ENCODE peak calls at places on chromosomes 6 and 20, in eight cellular contexts. One of them, this sample, is unnamed.

GRCh38 chr6:128209771-128210170 is 308.9 kb upstream of the THEMIS start:
- DNase-seq in heart left ventricle: no peak
- DNase-seq in HCT116: no peak
- DNase-seq in body of pancreas: no peak
- DNase-seq in OCI-LY7: no peak
- DNase-seq in lower lobe of right lung: no peak
- DNase-seq in tibial artery: no peak
- DNase-seq in MM.1S: no peak
- DNase-seq in this sample: no peak

GRCh38 chr6:41675176-41675767 is 37.0 kb downstream of the MDFI start:
- DNase-seq in heart left ventricle: no peak
- DNase-seq in HCT116: no peak
- DNase-seq in body of pancreas: no peak
- DNase-seq in OCI-LY7: no peak
- DNase-seq in lower lobe of right lung: no peak
- DNase-seq in tibial artery: peak
- DNase-seq in MM.1S: no peak
- DNase-seq in this sample: no peak

GRCh38 chr6:41687501-41688175 is 47.8 kb downstream of the TFEB start:
- DNase-seq in heart left ventricle: no peak
- DNase-seq in HCT116: no peak
- DNase-seq in body of pancreas: no peak
- DNase-seq in OCI-LY7: no peak
- DNase-seq in lower lobe of right lung: peak
- DNase-seq in tibial artery: peak
- DNase-seq in MM.1S: no peak
- DNase-seq in this sample: no peak

GRCh38 chr6:70108230-70108629 is 194.7 kb downstream of the COL9A1 start:
- DNase-seq in heart left ventricle: no peak
- DNase-seq in HCT116: peak
- DNase-seq in body of pancreas: no peak
- DNase-seq in OCI-LY7: peak
- DNase-seq in lower lobe of right lung: no peak
- DNase-seq in tibial artery: no peak
- DNase-seq in MM.1S: peak
- DNase-seq in this sample: no peak

GRCh38 chr6:148885154-148885870 is 138.5 kb downstream of the UST start:
- DNase-seq in heart left ventricle: no peak
- DNase-seq in HCT116: no peak
- DNase-seq in body of pancreas: no peak
- DNase-seq in OCI-LY7: no peak
- DNase-seq in lower lobe of right lung: no peak
- DNase-seq in tibial artery: no peak
- DNase-seq in MM.1S: no peak
- DNase-seq in this sample: no peak

GRCh38 chr20:31967830-31968249 is at the start of gene XKR7:
- DNase-seq in heart left ventricle: no peak
- DNase-seq in HCT116: no peak
- DNase-seq in body of pancreas: peak
- DNase-seq in OCI-LY7: no peak
- DNase-seq in lower lobe of right lung: peak
- DNase-seq in tibial artery: no peak
- DNase-seq in MM.1S: no peak
- DNase-seq in this sample: no peak

GRCh38 chr20:38216201-38216600 is 44.3 kb downstream of the KIAA1755 start:
- DNase-seq in heart left ventricle: no peak
- DNase-seq in HCT116: no peak
- DNase-seq in body of pancreas: no peak
- DNase-seq in OCI-LY7: no peak
- DNase-seq in lower lobe of right lung: no peak
- DNase-seq in tibial artery: peak
- DNase-seq in MM.1S: no peak
- DNase-seq in this sample: no peak

GRCh38 chr20:43404880-43405279 is 52.8 kb upstream of the SRSF6 start:
- DNase-seq in heart left ventricle: no peak
- DNase-seq in HCT116: peak
- DNase-seq in body of pancreas: no peak
- DNase-seq in OCI-LY7: peak
- DNase-seq in lower lobe of right lung: no peak
- DNase-seq in tibial artery: no peak
- DNase-seq in MM.1S: peak
- DNase-seq in this sample: no peak

GRCh38 chr6:35026434-35027222 is 114.5 kb downstream of the TCP11 start:
- DNase-seq in heart left ventricle: no peak
- DNase-seq in HCT116: peak
- DNase-seq in body of pancreas: no peak
- DNase-seq in OCI-LY7: no peak
- DNase-seq in lower lobe of right lung: no peak
- DNase-seq in tibial artery: no peak
- DNase-seq in MM.1S: no peak
- DNase-seq in this sample: no peak

GRCh38 chr6:158384671-158385110 is 72.4 kb downstream of the TULP4 start:
- DNase-seq in heart left ventricle: no peak
- DNase-seq in HCT116: no peak
- DNase-seq in body of pancreas: no peak
- DNase-seq in OCI-LY7: no peak
- DNase-seq in lower lobe of right lung: no peak
- DNase-seq in tibial artery: no peak
- DNase-seq in MM.1S: no peak
- DNase-seq in this sample: no peak

GRCh38 chr20:34709836-34710567 is 5.9 kb downstream of the TP53INP2 start:
- DNase-seq in heart left ventricle: peak
- DNase-seq in HCT116: peak
- DNase-seq in body of pancreas: peak
- DNase-seq in OCI-LY7: no peak
- DNase-seq in lower lobe of right lung: peak
- DNase-seq in tibial artery: peak
- DNase-seq in MM.1S: peak
- DNase-seq in this sample: peak

GRCh38 chr6:11615214-11615602 is 77.7 kb downstream of the TMEM170B start:
- DNase-seq in heart left ventricle: no peak
- DNase-seq in HCT116: no peak
- DNase-seq in body of pancreas: no peak
- DNase-seq in OCI-LY7: no peak
- DNase-seq in lower lobe of right lung: no peak
- DNase-seq in tibial artery: no peak
- DNase-seq in MM.1S: no peak
- DNase-seq in this sample: no peak

GRCh38 chr6:5532941-5533340 is 271.6 kb downstream of the FARS2 start:
- DNase-seq in heart left ventricle: no peak
- DNase-seq in HCT116: no peak
- DNase-seq in body of pancreas: no peak
- DNase-seq in OCI-LY7: no peak
- DNase-seq in lower lobe of right lung: no peak
- DNase-seq in tibial artery: no peak
- DNase-seq in MM.1S: no peak
- DNase-seq in this sample: no peak

GRCh38 chr6:125835221-125835744 is 44.5 kb downstream of the NCOA7 start:
- DNase-seq in heart left ventricle: no peak
- DNase-seq in HCT116: no peak
- DNase-seq in body of pancreas: no peak
- DNase-seq in OCI-LY7: no peak
- DNase-seq in lower lobe of right lung: no peak
- DNase-seq in tibial artery: no peak
- DNase-seq in MM.1S: no peak
- DNase-seq in this sample: no peak

GRCh38 chr6:134368670-134369069 is 50.8 kb upstream of the SGK1 start:
- DNase-seq in heart left ventricle: no peak
- DNase-seq in HCT116: no peak
- DNase-seq in body of pancreas: no peak
- DNase-seq in OCI-LY7: no peak
- DNase-seq in lower lobe of right lung: no peak
- DNase-seq in tibial artery: no peak
- DNase-seq in MM.1S: no peak
- DNase-seq in this sample: no peak

GRCh38 chr6:11805259-11806053 is 26.9 kb upstream of the ADTRP start:
- DNase-seq in heart left ventricle: no peak
- DNase-seq in HCT116: no peak
- DNase-seq in body of pancreas: no peak
- DNase-seq in OCI-LY7: no peak
- DNase-seq in lower lobe of right lung: no peak
- DNase-seq in tibial artery: no peak
- DNase-seq in MM.1S: no peak
- DNase-seq in this sample: no peak

GRCh38 chr20:42530855-42531674 is 658.6 kb downstream of the PTPRT start:
- DNase-seq in heart left ventricle: no peak
- DNase-seq in HCT116: no peak
- DNase-seq in body of pancreas: peak
- DNase-seq in OCI-LY7: peak
- DNase-seq in lower lobe of right lung: no peak
- DNase-seq in tibial artery: no peak
- DNase-seq in MM.1S: peak
- DNase-seq in this sample: no peak

GRCh38 chr6:42901538-42901957 is 14.3 kb upstream of the PTCRA start:
- DNase-seq in heart left ventricle: peak
- DNase-seq in HCT116: peak
- DNase-seq in body of pancreas: peak
- DNase-seq in OCI-LY7: peak
- DNase-seq in lower lobe of right lung: peak
- DNase-seq in tibial artery: peak
- DNase-seq in MM.1S: peak
- DNase-seq in this sample: peak

GRCh38 chr6:64930664-64931063 is 776.4 kb downstream of the EYS start:
- DNase-seq in heart left ventricle: no peak
- DNase-seq in HCT116: no peak
- DNase-seq in body of pancreas: no peak
- DNase-seq in OCI-LY7: no peak
- DNase-seq in lower lobe of right lung: no peak
- DNase-seq in tibial artery: no peak
- DNase-seq in MM.1S: no peak
- DNase-seq in this sample: no peak

GRCh38 chr6:113856011-113856551 is 1.1 kb upstream of the MARCKS start:
- DNase-seq in heart left ventricle: no peak
- DNase-seq in HCT116: no peak
- DNase-seq in body of pancreas: peak
- DNase-seq in OCI-LY7: no peak
- DNase-seq in lower lobe of right lung: no peak
- DNase-seq in tibial artery: no peak
- DNase-seq in MM.1S: peak
- DNase-seq in this sample: no peak

GRCh38 chr6:111764238-111765182 is 108.7 kb downstream of the FYN start:
- DNase-seq in heart left ventricle: no peak
- DNase-seq in HCT116: no peak
- DNase-seq in body of pancreas: no peak
- DNase-seq in OCI-LY7: peak
- DNase-seq in lower lobe of right lung: no peak
- DNase-seq in tibial artery: no peak
- DNase-seq in MM.1S: no peak
- DNase-seq in this sample: no peak
- H3K27ac ChIP-seq in heart left ventricle: no peak
- H3K27ac ChIP-seq in HCT116: no peak
- H3K27ac ChIP-seq in body of pancreas: no peak
- H3K27ac ChIP-seq in OCI-LY7: peak
- H3K27ac ChIP-seq in lower lobe of right lung: no peak
- H3K27ac ChIP-seq in tibial artery: no peak
- H3K27ac ChIP-seq in MM.1S: no peak
- H3K27ac ChIP-seq in this sample: peak

GRCh38 chr20:6120491-6120988 is 2.3 kb downstream of the FERMT1 start:
- DNase-seq in heart left ventricle: no peak
- DNase-seq in HCT116: no peak
- DNase-seq in body of pancreas: no peak
- DNase-seq in OCI-LY7: no peak
- DNase-seq in lower lobe of right lung: no peak
- DNase-seq in tibial artery: no peak
- DNase-seq in MM.1S: no peak
- DNase-seq in this sample: no peak
- H3K4me3 ChIP-seq in heart left ventricle: no peak
- H3K4me3 ChIP-seq in HCT116: no peak
- H3K4me3 ChIP-seq in body of pancreas: no peak
- H3K4me3 ChIP-seq in OCI-LY7: no peak
- H3K4me3 ChIP-seq in lower lobe of right lung: no peak
- H3K4me3 ChIP-seq in tibial artery: no peak
- H3K4me3 ChIP-seq in MM.1S: no peak
- H3K4me3 ChIP-seq in this sample: no peak

GRCh38 chr6:85751374-85752055 is 108.8 kb upstream of the SYNCRIP start:
- DNase-seq in heart left ventricle: no peak
- DNase-seq in HCT116: no peak
- DNase-seq in body of pancreas: no peak
- DNase-seq in OCI-LY7: no peak
- DNase-seq in lower lobe of right lung: no peak
- DNase-seq in tibial artery: no peak
- DNase-seq in MM.1S: no peak
- DNase-seq in this sample: no peak

GRCh38 chr6:85752602-85753001 is 109.9 kb upstream of the SYNCRIP start:
- DNase-seq in heart left ventricle: no peak
- DNase-seq in HCT116: no peak
- DNase-seq in body of pancreas: no peak
- DNase-seq in OCI-LY7: no peak
- DNase-seq in lower lobe of right lung: no peak
- DNase-seq in tibial artery: no peak
- DNase-seq in MM.1S: no peak
- DNase-seq in this sample: no peak

GRCh38 chr6:85754894-85755293 is 112.2 kb upstream of the SYNCRIP start:
- DNase-seq in heart left ventricle: no peak
- DNase-seq in HCT116: no peak
- DNase-seq in body of pancreas: no peak
- DNase-seq in OCI-LY7: no peak
- DNase-seq in lower lobe of right lung: no peak
- DNase-seq in tibial artery: no peak
- DNase-seq in MM.1S: no peak
- DNase-seq in this sample: no peak

GRCh38 chr6:85756982-85757381 is 114.3 kb upstream of the SYNCRIP start:
- DNase-seq in heart left ventricle: no peak
- DNase-seq in HCT116: peak
- DNase-seq in body of pancreas: peak
- DNase-seq in OCI-LY7: peak
- DNase-seq in lower lobe of right lung: no peak
- DNase-seq in tibial artery: no peak
- DNase-seq in MM.1S: peak
- DNase-seq in this sample: no peak
- TF ChIP-seq CTCF in heart left ventricle: peak
- TF ChIP-seq CTCF in HCT116: peak
- TF ChIP-seq CTCF in body of pancreas: peak
- TF ChIP-seq CTCF in OCI-LY7: peak
- TF ChIP-seq CTCF in lower lobe of right lung: peak
- TF ChIP-seq CTCF in tibial artery: peak
- TF ChIP-seq CTCF in MM.1S: peak
- TF ChIP-seq CTCF in this sample: peak

GRCh38 chr6:39840781-39841180 is 48.6 kb downstream of the DAAM2 start:
- DNase-seq in heart left ventricle: no peak
- DNase-seq in HCT116: no peak
- DNase-seq in body of pancreas: no peak
- DNase-seq in OCI-LY7: no peak
- DNase-seq in lower lobe of right lung: no peak
- DNase-seq in tibial artery: no peak
- DNase-seq in MM.1S: no peak
- DNase-seq in this sample: no peak

GRCh38 chr6:39841923-39842322 is 49.7 kb downstream of the DAAM2 start:
- DNase-seq in heart left ventricle: no peak
- DNase-seq in HCT116: no peak
- DNase-seq in body of pancreas: no peak
- DNase-seq in OCI-LY7: no peak
- DNase-seq in lower lobe of right lung: no peak
- DNase-seq in tibial artery: no peak
- DNase-seq in MM.1S: no peak
- DNase-seq in this sample: no peak

GRCh38 chr6:39843305-39844020 is 51.3 kb downstream of the DAAM2 start:
- DNase-seq in heart left ventricle: no peak
- DNase-seq in HCT116: peak
- DNase-seq in body of pancreas: no peak
- DNase-seq in OCI-LY7: no peak
- DNase-seq in lower lobe of right lung: no peak
- DNase-seq in tibial artery: no peak
- DNase-seq in MM.1S: no peak
- DNase-seq in this sample: no peak

GRCh38 chr6:39839445-39839844 is 47.3 kb downstream of the DAAM2 start:
- DNase-seq in heart left ventricle: no peak
- DNase-seq in HCT116: no peak
- DNase-seq in body of pancreas: no peak
- DNase-seq in OCI-LY7: no peak
- DNase-seq in lower lobe of right lung: no peak
- DNase-seq in tibial artery: no peak
- DNase-seq in MM.1S: no peak
- DNase-seq in this sample: no peak

GRCh38 chr6:39841291-39841690 is 49.1 kb downstream of the DAAM2 start:
- DNase-seq in heart left ventricle: no peak
- DNase-seq in HCT116: no peak
- DNase-seq in body of pancreas: no peak
- DNase-seq in OCI-LY7: no peak
- DNase-seq in lower lobe of right lung: no peak
- DNase-seq in tibial artery: no peak
- DNase-seq in MM.1S: no peak
- DNase-seq in this sample: no peak
- H3K27ac ChIP-seq in heart left ventricle: no peak
- H3K27ac ChIP-seq in HCT116: no peak
- H3K27ac ChIP-seq in body of pancreas: no peak
- H3K27ac ChIP-seq in OCI-LY7: no peak
- H3K27ac ChIP-seq in lower lobe of right lung: peak
- H3K27ac ChIP-seq in tibial artery: peak
- H3K27ac ChIP-seq in MM.1S: no peak
- H3K27ac ChIP-seq in this sample: peak